ENCODE peak calls at places on chromosome X, in ten cellular contexts. N is T-cell; L is naive B cell; W is activated CD4-positive, alpha-beta T cell treated with anti-CD3 and anti-CD28 coated beads, Interleukin-2, amount 10 ng/mL, durations not matched to agents 7 days and 5 days; U is astrocyte of the spinal cord; S is germinal center; R is T-helper 17 cell; D is left kidney; H is MCF 10A; Y is RCC 7860. P is an unnamed sample.

GRCh38 chrX:97898798-97899197 is 1015.1 kb downstream of the RPA4 start:
- DNase-seq in N (no peak), L (no peak), W (no peak), U (peak; percentile 17), S (no peak), R (no peak), D (no peak), H (no peak), Y (peak; percentile 61), P (no peak)

GRCh38 chrX:10416424-10416823 is 204.0 kb downstream of the MID1 start:
- DNase-seq in N (no peak), L (no peak), W (no peak), U (no peak), S (no peak), R (no peak), D (no peak), H (no peak), Y (no peak), P (no peak)

GRCh38 chrX:102765217-102765616 is 44.7 kb downstream of the GPRASP3 start:
- DNase-seq in N (no peak), L (no peak), W (no peak), U (peak; percentile 60), S (no peak), R (no peak), D (no peak), H (peak; percentile 47), Y (peak; percentile 38), P (no peak)

GRCh38 chrX:48834383-48834709 is 1.1 kb downstream of the PCSK1N start:
- DNase-seq in N (no peak), L (no peak), W (no peak), U (no peak), S (no peak), R (no peak), D (peak; percentile 39), H (no peak), Y (no peak), P (no peak)

GRCh38 chrX:7746861-7747260 is 96.1 kb upstream of the VCX start:
- DNase-seq in N (no peak), L (no peak), W (no peak), U (peak; percentile 45), S (no peak), R (no peak), D (no peak), H (peak; percentile 1), Y (no peak), P (no peak)

GRCh38 chrX:131059231-131059630 is 1.1 kb downstream of the ARHGAP36 start:
- DNase-seq in N (no peak), L (no peak), W (no peak), U (no peak), S (no peak), R (no peak), D (no peak), H (no peak), Y (no peak), P (no peak)

GRCh38 chrX:101220881-101221280 is 1.3 kb downstream of the DRP2 start:
- DNase-seq in N (no peak), L (no peak), W (no peak), U (no peak), S (no peak), R (no peak), D (no peak), H (no peak), Y (no peak), P (no peak)

GRCh38 chrX:2928583-2929434 is at the start of gene ARSD:
- DNase-seq in N (peak; percentile 69), L (peak; percentile 40), W (peak; percentile 44), U (peak; percentile 97), S (peak; percentile 34), R (peak; percentile 7), D (peak; percentile 97), H (peak; percentile 65), Y (peak; percentile 62), P (peak; percentile 93)

GRCh38 chrX:41164469-41164868 is 79.2 kb downstream of the USP9X start:
- DNase-seq in N (no peak), L (no peak), W (no peak), U (no peak), S (no peak), R (no peak), D (no peak), H (no peak), Y (no peak), P (no peak)

GRCh38 chrX:56314334-56314733 is 82.2 kb downstream of the KLF8 start:
- DNase-seq in N (no peak), L (no peak), W (no peak), U (no peak), S (no peak), R (no peak), D (no peak), H (no peak), Y (no peak), P (no peak)

GRCh38 chrX:15909605-15910004 is 55.0 kb upstream of the AP1S2 start:
- DNase-seq in N (no peak), L (no peak), W (no peak), U (no peak), S (no peak), R (no peak), D (no peak), H (no peak), Y (no peak), P (no peak)

GRCh38 chrX:17597836-17598434 is 139.4 kb upstream of the SCML1 start:
- DNase-seq in N (no peak), L (no peak), W (no peak), U (peak; percentile 69), S (no peak), R (no peak), D (peak; percentile 49), H (peak; percentile 78), Y (peak; percentile 15), P (no peak)

GRCh38 chrX:10833299-10834169 is 213.1 kb upstream of the MID1 start:
- DNase-seq in N (no peak), L (no peak), W (no peak), U (peak; percentile 17), S (no peak), R (no peak), D (peak; percentile 63), H (peak; percentile 22), Y (no peak), P (peak; percentile 69)